ENCODE peak calls at places on chromosomes 6 and 20, in five cellular contexts. K, Y, S, L and F are unnamed samples.

GRCh38 chr6:11230158-11231107 is 2.0 kb downstream of the NEDD9 start:
- DNase-seq in K (peak; percentile 34), L (no peak), Y (no peak), S (no peak), F (no peak)

GRCh38 chr20:61937146-61937962 is 128.3 kb downstream of the TAF4 start:
- DNase-seq in L (no peak), K (no peak), Y (no peak), S (no peak), F (no peak)

GRCh38 chr6:63584125-63584514 is 11.8 kb downstream of the LOC128125822 start:
- DNase-seq in S (no peak), L (no peak), Y (no peak), K (no peak), F (no peak)

GRCh38 chr20:62030834-62031434 is 34.7 kb downstream of the TAF4 start:
- DNase-seq in K (no peak), L (peak; percentile 51), Y (peak; percentile 25), S (peak; percentile 59), F (no peak)

GRCh38 chr6:6803180-6803978 is 214.9 kb downstream of the LY86 start:
- DNase-seq in K (peak; percentile 18), S (no peak), Y (no peak), L (no peak), F (no peak)

GRCh38 chr6:125886914-125887313 is 69.7 kb upstream of the HINT3 start:
- DNase-seq in K (no peak), L (no peak), Y (no peak), S (no peak), F (no peak)

GRCh38 chr6:24667378-24667803 is 514 bp downstream of the ACOT13 start:
- DNase-seq in S (no peak), K (peak; percentile 7), L (peak; percentile 54), Y (peak; percentile 51), F (no peak)

GRCh38 chr6:15385521-15385920 is 139.7 kb downstream of the JARID2 start:
- DNase-seq in Y (no peak), S (no peak), L (no peak), K (no peak), F (no peak)

GRCh38 chr6:79671605-79672266 is 40.6 kb downstream of the SH3BGRL2 start:
- DNase-seq in Y (peak; percentile 77), S (no peak), L (peak; percentile 35), K (peak; percentile 7), F (no peak)

GRCh38 chr20:9068896-9069663 is at the start of gene PLCB4:
- DNase-seq in S (no peak), Y (peak; percentile 27), K (peak; percentile 88), L (no peak), F (peak; percentile 56)

GRCh38 chr20:32509639-32510066 is 75.5 kb downstream of the NOL4L start:
- DNase-seq in K (peak; percentile 23), L (peak; percentile 91), S (no peak), Y (no peak), F (no peak)

GRCh38 chr6:67606905-67607828 is 1027.9 kb upstream of the ADGRB3 start:
- DNase-seq in L (no peak), K (peak; percentile 1), Y (no peak), S (no peak), F (no peak)

GRCh38 chr20:20233041-20233514 is 134.8 kb upstream of the INSM1 start:
- DNase-seq in S (no peak), L (no peak), K (no peak), Y (peak; percentile 46), F (no peak)

GRCh38 chr6:20379231-20379630 is 22.4 kb upstream of the E2F3 start:
- DNase-seq in L (no peak), Y (no peak), S (no peak), K (no peak), F (no peak)

GRCh38 chr6:159090530-159091306 is 45.9 kb upstream of the TAGAP start:
- DNase-seq in L (no peak), Y (no peak), S (no peak), K (no peak), F (no peak)

GRCh38 chr6:42131531-42131930 is 10.9 kb downstream of the C6orf132 start:
- DNase-seq in K (no peak), L (no peak), S (no peak), Y (peak; percentile 44), F (no peak)

GRCh38 chr20:25197173-25197869 is 1.8 kb downstream of the ENTPD6 start:
- DNase-seq in Y (no peak), L (no peak), S (no peak), K (no peak), F (peak; percentile 27)

GRCh38 chr20:53387983-53388675 is 205.5 kb downstream of the ZNF217 start:
- DNase-seq in Y (no peak), S (no peak), L (no peak), K (no peak), F (no peak)

GRCh38 chr6:9825526-9825925 is 589.3 kb downstream of the TFAP2A start:
- DNase-seq in L (no peak), Y (no peak), S (no peak), K (no peak), F (no peak)

GRCh38 chr20:1810926-1811620 is 84.1 kb upstream of the SIRPA start:
- DNase-seq in K (no peak), Y (no peak), S (no peak), L (peak; percentile 61), F (no peak)

GRCh38 chr20:58714340-58714922 is 21.8 kb downstream of the NPEPL1 start:
- DNase-seq in S (no peak), L (no peak), K (no peak), Y (no peak), F (no peak)

GRCh38 chr6:153183925-153184324 is 52.8 kb upstream of the RGS17 start:
- DNase-seq in L (no peak), S (no peak), Y (no peak), K (no peak), F (no peak)

GRCh38 chr6:157314705-157315321 is 8.5 kb downstream of the TMEM242 start:
- DNase-seq in Y (peak; percentile 79), S (peak; percentile 42), K (peak; percentile 60), L (peak; percentile 76), F (peak; percentile 83)

GRCh38 chr6:42417641-42418112 is 34.0 kb downstream of the TRERF1 start:
- DNase-seq in Y (no peak), L (no peak), K (no peak), S (no peak), F (no peak)

GRCh38 chr20:54194724-54195438 is 13.0 kb upstream of the PFDN4 start:
- DNase-seq in L (peak; percentile 100), S (no peak), Y (no peak), K (peak; percentile 76), F (no peak)

GRCh38 chr6:67933278-67933677 is 701.8 kb upstream of the ADGRB3 start:
- DNase-seq in S (no peak), K (peak; percentile 0), Y (peak; percentile 44), L (no peak), F (peak; percentile 75)

GRCh38 chr6:26224940-26225847 is 138.0 kb downstream of the HFE start:
- DNase-seq in L (no peak), K (no peak), S (no peak), Y (no peak), F (peak; percentile 84)

GRCh38 chr20:46157625-46158024 is 39.5 kb downstream of the CD40 start:
- DNase-seq in S (no peak), L (no peak), Y (no peak), K (no peak), F (no peak)

GRCh38 chr6:150241751-150242150 is 98.9 kb downstream of the PPP1R14C start:
- DNase-seq in L (no peak), Y (no peak), K (no peak), S (no peak), F (no peak)

GRCh38 chr6:144820270-144820669 is 535.1 kb downstream of the UTRN start:
- DNase-seq in K (no peak), L (no peak), S (no peak), Y (no peak), F (no peak)
- TF ChIP-seq JUNB in K (no peak), L (no peak), S (peak; percentile 10), Y (no peak), F (no peak)

GRCh38 chr6:136775548-136775947 is 16.7 kb downstream of the MAP3K5 start:
- DNase-seq in Y (no peak), K (no peak), S (no peak), L (no peak), F (no peak)
- TF ChIP-seq REST in Y (no peak), K (no peak), S (no peak), L (no peak), F (no peak)

DNA sequence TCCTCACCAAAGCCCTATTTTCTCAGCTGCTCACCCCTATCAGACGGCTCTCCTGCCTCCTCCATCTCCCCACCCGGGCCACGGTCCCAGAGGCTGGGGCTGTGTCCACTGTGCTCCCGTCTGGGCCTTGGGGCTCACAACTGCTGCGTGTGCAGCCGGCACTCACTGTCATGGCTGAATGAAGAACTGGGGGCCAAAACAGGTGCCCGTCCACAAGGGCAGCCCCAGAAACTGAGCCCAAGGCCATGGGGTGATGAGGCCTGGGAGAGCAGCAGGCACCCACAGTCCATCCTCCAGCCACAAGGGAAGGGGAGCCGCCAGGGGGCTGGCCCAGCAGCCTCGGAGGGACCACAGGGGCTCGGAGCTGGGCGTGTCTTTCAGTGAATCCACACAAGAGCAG is 159.5 kb downstream of the DLL1 start:
- DNase-seq in Y (no peak), L (no peak), S (no peak), K (no peak), F (no peak)
- TF ChIP-seq JUNB in Y (no peak), L (no peak), S (no peak), K (no peak), F (no peak)

DNA sequence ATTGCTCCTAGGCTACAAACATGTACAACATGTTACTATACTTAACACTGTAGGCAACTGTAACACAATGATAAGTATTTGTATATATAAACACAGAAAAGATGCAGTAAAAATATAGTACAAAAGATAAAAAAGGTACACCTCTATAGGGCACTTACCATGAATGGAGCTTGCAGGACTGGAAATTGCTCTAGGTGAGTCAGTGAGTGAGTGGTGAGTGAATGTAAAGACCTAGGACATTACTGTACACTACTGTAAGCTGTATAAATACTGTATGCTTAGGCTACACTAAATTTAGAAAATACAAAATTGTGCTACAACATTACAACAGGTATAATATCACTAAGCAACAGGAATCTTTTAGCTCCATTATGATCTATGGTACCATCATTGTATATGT is 312.0 kb upstream of the PREP start:
- DNase-seq in K (no peak), L (no peak), S (no peak), Y (no peak), F (no peak)
- TF ChIP-seq REST in K (no peak), L (no peak), S (no peak), Y (no peak), F (no peak)

GRCh38 chr20:39326050-39326449 is 363.9 kb downstream of the DHX35 start:
- DNase-seq in S (no peak), K (no peak), Y (no peak), L (no peak), F (no peak)
- TF ChIP-seq JUNB in S (no peak), K (no peak), Y (no peak), L (no peak), F (no peak)

GRCh38 chr6:17957488-17957887 is 29.9 kb downstream of the KIF13A start:
- DNase-seq in L (no peak), Y (peak; percentile 67), K (no peak), S (peak; percentile 3), F (no peak)
- TF ChIP-seq REST in L (no peak), Y (no peak), K (no peak), S (no peak), F (no peak)